ENCODE peak calls at places on chromosome 1, in seven cellular contexts. Q is NCI-H1436 treated with DMSO at 0.1 percent for 48 hours; D is substantia nigra; H is AG09319; N is stimulated activated CD8-positive, alpha-beta memory T cell treated with anti-CD3 and anti-CD28 coated beads, Interleukin-15, amount 100 ng/mL, for 48 hours; M is AG20443; O is stimulated activated CD4-positive, alpha-beta T cell treated with anti-CD3 and anti-CD28 coated beads, TNF-alpha, amount 100 ng/mL, for 4 hours. X is an unnamed sample.

GRCh38 chr1:76705560-76705959 is 161.7 kb upstream of the ST6GALNAC5 start:
- DNase-seq in Q (no peak), D (no peak), H (no peak), N (no peak), M (no peak), O (no peak), X (no peak)

GRCh38 chr1:44806025-44806703 is 987 bp downstream of the DYNLT4 start:
- DNase-seq in Q (no peak), D (no peak), H (no peak), N (no peak), M (no peak), O (no peak), X (no peak)

GRCh38 chr1:234776256-234776874 is 166.4 kb upstream of the IRF2BP2 start:
- DNase-seq in Q (no peak), D (no peak), H (no peak), N (no peak), M (peak), O (no peak), X (no peak)

GRCh38 chr1:150889650-150890416 is 2.9 kb downstream of the CTXND2 start:
- DNase-seq in Q (no peak), D (no peak), H (no peak), N (no peak), M (no peak), O (no peak), X (no peak)

GRCh38 chr1:68313736-68314594 is 81.6 kb upstream of the WLS start:
- DNase-seq in Q (peak), D (no peak), H (no peak), N (no peak), M (no peak), O (no peak), X (no peak)

GRCh38 chr1:164296172-164296571 is 262.8 kb upstream of the PBX1 start:
- DNase-seq in Q (no peak), D (no peak), H (no peak), N (no peak), M (no peak), O (no peak), X (no peak)

GRCh38 chr1:38787041-38787440 is 72.5 kb downstream of the RRAGC start:
- DNase-seq in Q (no peak), D (no peak), H (no peak), N (no peak), M (no peak), O (no peak), X (no peak)

GRCh38 chr1:163202833-163203451 is at the start of gene RGS5:
- DNase-seq in Q (no peak), D (no peak), H (no peak), N (no peak), M (peak), O (no peak), X (peak)

GRCh38 chr1:77322061-77322900 is 40.5 kb downstream of the AK5 start:
- DNase-seq in Q (no peak), D (no peak), H (peak), N (no peak), M (peak), O (no peak), X (no peak)

GRCh38 chr1:224629965-224630364 is 13.8 kb downstream of the CNIH3 start:
- DNase-seq in Q (no peak), D (no peak), H (no peak), N (no peak), M (no peak), O (no peak), X (no peak)

GRCh38 chr1:44021156-44021555 is 10.1 kb downstream of the SLC6A9 start:
- DNase-seq in Q (no peak), D (no peak), H (no peak), N (no peak), M (no peak), O (no peak), X (no peak)

GRCh38 chr1:231497629-231498152 is 30.8 kb upstream of the TSNAX start:
- DNase-seq in Q (no peak), D (no peak), H (no peak), N (no peak), M (no peak), O (no peak), X (no peak)

GRCh38 chr1:64920936-64921589 is 45.3 kb downstream of the JAK1 start:
- DNase-seq in Q (no peak), D (no peak), H (no peak), N (no peak), M (no peak), O (no peak), X (no peak)

GRCh38 chr1:85290826-85291225 is 14.4 kb upstream of the BCL10 start:
- DNase-seq in Q (no peak), D (no peak), H (no peak), N (no peak), M (peak), O (no peak), X (no peak)

GRCh38 chr1:226814751-226815496 is 55.5 kb upstream of the PSEN2 start:
- DNase-seq in Q (peak), D (peak), H (peak), N (no peak), M (peak), O (no peak), X (peak)

GRCh38 chr1:36766481-36766880 is 267.8 kb downstream of the GRIK3 start:
- DNase-seq in Q (no peak), D (no peak), H (no peak), N (no peak), M (no peak), O (no peak), X (no peak)

GRCh38 chr1:115336741-115337140 is 1.3 kb downstream of the NGF start:
- DNase-seq in Q (no peak), D (no peak), H (no peak), N (no peak), M (peak), O (no peak), X (no peak)

GRCh38 chr1:27357281-27358037 is 9.3 kb downstream of the MAP3K6 start:
- DNase-seq in Q (no peak), D (peak), H (no peak), N (peak), M (peak), O (peak), X (peak)

X was measured in BE2C.